ENCODE peak calls at places on chromosome 7, in nine cellular contexts. G is Jurkat, Clone E6-1; S is IMR-90; F is NCI-H460; W is testis; X is COLO829; V is NCI-H1105; Y is H9; B is OCI-M1. M is an unnamed sample.
A peak's percentile ranks its signal among the peaks of the same experiment; 100 is the strongest.

GRCh38 chr7:12888727-12889126 is 201.3 kb downstream of the ARL4A start:
- DNase-seq in W (no peak), X (no peak), B (no peak), S (peak; percentile 66), Y (no peak), G (no peak), F (no peak), V (no peak), M (no peak)

GRCh38 chr7:19377611-19378339 is 232.6 kb upstream of the FERD3L start:
- DNase-seq in X (no peak), F (no peak), S (peak; percentile 90), Y (no peak), G (no peak), W (no peak), B (peak; percentile 17), V (no peak), M (no peak)

GRCh38 chr7:3931843-3932242 is 630.8 kb downstream of the SDK1 start:
- DNase-seq in X (no peak), B (no peak), G (no peak), Y (no peak), S (no peak), F (no peak), W (no peak), V (no peak), M (no peak)

GRCh38 chr7:121561717-121562116 is 165.6 kb upstream of the FAM3C start:
- DNase-seq in X (no peak), Y (no peak), G (no peak), B (no peak), W (no peak), S (no peak), V (peak; percentile 46), F (no peak), M (peak; percentile 39)

GRCh38 chr7:127667017-127667670 is 15.2 kb downstream of the SND1 start:
- DNase-seq in G (no peak), Y (no peak), B (no peak), W (no peak), X (peak; percentile 88), S (peak; percentile 86), V (no peak), F (peak; percentile 36), M (no peak)

GRCh38 chr7:105691029-105691691 is 109.9 kb upstream of the EFCAB10 start:
- DNase-seq in B (peak; percentile 19), S (peak; percentile 65), W (no peak), X (no peak), Y (peak; percentile 42), V (no peak), F (no peak), G (no peak), M (peak; percentile 6)

GRCh38 chr7:157499835-157500153 is 163.0 kb downstream of the DNAJB6 start:
- DNase-seq in W (no peak), B (no peak), V (no peak), F (no peak), S (no peak), G (no peak), X (no peak), Y (no peak), M (no peak)

GRCh38 chr7:49433794-49434193 is 339.6 kb upstream of the VWC2 start:
- DNase-seq in V (no peak), S (no peak), Y (no peak), X (no peak), B (no peak), F (no peak), G (no peak), W (no peak), M (no peak)

GRCh38 chr7:22563621-22564241 is 63.7 kb upstream of the STEAP1B start:
- DNase-seq in W (no peak), B (peak; percentile 31), Y (no peak), V (peak; percentile 56), X (no peak), F (no peak), G (no peak), S (peak; percentile 12), M (peak; percentile 12)

GRCh38 chr7:105304040-105304895 is 84.5 kb downstream of the SRPK2 start:
- DNase-seq in W (no peak), V (peak; percentile 23), S (peak; percentile 77), X (peak; percentile 87), B (no peak), Y (no peak), G (peak; percentile 59), F (peak; percentile 5), M (peak; percentile 48)

GRCh38 chr7:151518105-151518780 is 1.5 kb downstream of the RHEB start:
- DNase-seq in S (peak; percentile 48), W (peak; percentile 61), B (peak; percentile 33), V (no peak), F (peak; percentile 41), Y (no peak), G (peak; percentile 39), X (no peak), M (no peak)

GRCh38 chr7:158312789-158313188 is 274.8 kb downstream of the PTPRN2 start:
- DNase-seq in V (no peak), S (no peak), F (no peak), G (no peak), Y (peak; percentile 5), W (no peak), X (no peak), B (no peak), M (no peak)

GRCh38 chr7:88315532-88315931 is 8.8 kb upstream of the STEAP4 start:
- DNase-seq in Y (no peak), F (no peak), B (no peak), G (no peak), V (no peak), S (no peak), X (no peak), W (no peak), M (no peak)

GRCh38 chr7:144782883-144783282 is 53.0 kb downstream of the TPK1 start:
- DNase-seq in B (no peak), V (no peak), F (no peak), W (no peak), X (no peak), S (no peak), G (no peak), Y (no peak), M (peak; percentile 19)

GRCh38 chr7:31921047-31921446 is 149.2 kb downstream of the PDE1C start:
- DNase-seq in F (no peak), G (no peak), B (no peak), W (no peak), Y (no peak), X (no peak), S (no peak), V (no peak), M (no peak)

GRCh38 chr7:23422384-23422783 is 47.9 kb downstream of the IGF2BP3 start:
- DNase-seq in V (no peak), S (no peak), W (no peak), G (no peak), Y (no peak), B (no peak), F (no peak), X (no peak), M (no peak)

GRCh38 chr7:92880212-92881090 is 44.1 kb upstream of the CDK6 start:
- DNase-seq in Y (peak; percentile 77), F (peak; percentile 16), B (peak; percentile 99), X (no peak), G (no peak), S (no peak), W (no peak), V (no peak), M (peak; percentile 7)

GRCh38 chr7:3712841-3713240 is 411.8 kb downstream of the SDK1 start:
- DNase-seq in B (no peak), G (no peak), Y (no peak), F (no peak), S (no peak), W (no peak), X (no peak), V (peak; percentile 53), M (no peak)

GRCh38 chr7:72003236-72003635 is 408.9 kb downstream of the CALN1 start:
- DNase-seq in Y (no peak), F (no peak), G (no peak), V (no peak), S (no peak), W (no peak), B (no peak), X (no peak), M (no peak)

GRCh38 chr7:3436746-3437145 is 135.7 kb downstream of the SDK1 start:
- DNase-seq in F (peak; percentile 53), G (no peak), B (no peak), S (peak; percentile 84), W (no peak), Y (no peak), V (no peak), X (peak; percentile 50), M (no peak)

GRCh38 chr7:56491636-56492425 is 375.6 kb upstream of the NUPR2 start:
- DNase-seq in S (no peak), X (no peak), F (no peak), V (no peak), Y (no peak), B (no peak), G (no peak), W (no peak), M (no peak)

GRCh38 chr7:110386006-110386405 is 704.9 kb upstream of the LRRN3 start:
- DNase-seq in V (no peak), G (no peak), F (no peak), W (no peak), Y (no peak), S (no peak), B (no peak), X (no peak), M (no peak)

GRCh38 chr7:27793780-27794179 is 53.8 kb downstream of the TAX1BP1 start:
- DNase-seq in G (no peak), W (no peak), F (no peak), Y (no peak), V (no peak), S (peak; percentile 60), B (no peak), X (peak; percentile 30), M (no peak)

GRCh38 chr7:110454713-110455112 is 636.2 kb upstream of the LRRN3 start:
- DNase-seq in S (no peak), G (no peak), V (no peak), F (no peak), W (no peak), Y (no peak), B (no peak), X (no peak), M (no peak)

GRCh38 chr7:131381069-131381838 is 53.6 kb downstream of the MKLN1 start:
- DNase-seq in S (peak; percentile 78), V (no peak), X (no peak), Y (no peak), W (no peak), B (no peak), G (no peak), F (no peak), M (no peak)

GRCh38 chr7:96657347-96658010 is 52.2 kb downstream of the SEM1 start:
- DNase-seq in W (no peak), G (no peak), V (no peak), X (no peak), S (no peak), F (no peak), Y (peak; percentile 55), B (no peak), M (no peak)

GRCh38 chr7:135793841-135794240 is 45.2 kb upstream of the FAM180A start:
- DNase-seq in S (no peak), V (no peak), G (no peak), B (no peak), W (no peak), Y (no peak), X (no peak), F (no peak), M (no peak)

GRCh38 chr7:81833401-81833800 is 63.6 kb upstream of the HGF start:
- DNase-seq in S (peak; percentile 18), W (no peak), V (no peak), X (no peak), F (no peak), B (no peak), Y (no peak), G (no peak), M (no peak)

GRCh38 chr7:20208651-20209307 is 8.4 kb downstream of the MACC1 start:
- DNase-seq in B (no peak), Y (no peak), F (no peak), V (no peak), G (no peak), S (no peak), W (no peak), X (no peak), M (no peak)

GRCh38 chr7:103811997-103812396 is 177.5 kb downstream of the RELN start:
- DNase-seq in G (no peak), F (no peak), X (no peak), S (no peak), V (no peak), B (no peak), W (no peak), Y (no peak), M (no peak)

GRCh38 chr7:317643-318405 is 27.9 kb downstream of the FOXL3 start:
- DNase-seq in B (no peak), S (no peak), X (no peak), Y (no peak), F (no peak), W (no peak), G (no peak), V (no peak), M (no peak)